ENCODE peak calls at places on chromosomes 6 and 20, in eight cellular contexts. J, S, I, Y, V, M, G and P are unnamed samples.

GRCh38 chr6:11769816-11770545 is 8.6 kb downstream of the ADTRP start:
- DNase-seq in M (no peak), I (no peak), S (no peak), Y (no peak), V (no peak), G (no peak), J (no peak), P (no peak)

GRCh38 chr6:40148882-40149573 is 214.8 kb upstream of the MOCS1 start:
- DNase-seq in J (no peak), G (no peak), M (no peak), Y (no peak), S (no peak), I (no peak), V (no peak), P (no peak)

GRCh38 chr20:60477958-60478357 is 519.7 kb downstream of the CDH26 start:
- DNase-seq in I (no peak), Y (no peak), S (no peak), J (no peak), G (no peak), M (no peak), V (peak; percentile 69), P (no peak)

GRCh38 chr20:62020935-62021701 is 44.6 kb downstream of the TAF4 start:
- DNase-seq in M (peak; percentile 76), S (no peak), I (no peak), Y (no peak), J (no peak), V (peak; percentile 82), G (no peak), P (peak; percentile 69)

GRCh38 chr6:33846226-33846625 is 42.4 kb upstream of the MLN start:
- DNase-seq in G (no peak), S (no peak), V (no peak), Y (peak; percentile 13), J (no peak), M (no peak), I (no peak), P (no peak)

GRCh38 chr6:56594699-56595098 is 48.0 kb downstream of the DST start:
- DNase-seq in Y (no peak), V (no peak), S (no peak), J (no peak), M (peak; percentile 27), G (no peak), I (peak; percentile 31), P (no peak)

GRCh38 chr6:43009124-43009523 is 4.6 kb downstream of the MEA1 start:
- DNase-seq in Y (peak; percentile 31), I (peak; percentile 19), J (peak; percentile 41), G (no peak), S (peak; percentile 35), M (peak; percentile 23), V (no peak), P (no peak)

GRCh38 chr6:144110210-144110609 is 14.8 kb upstream of the SF3B5 start:
- DNase-seq in Y (no peak), S (no peak), J (no peak), M (no peak), V (no peak), I (no peak), G (no peak), P (no peak)

GRCh38 chr6:32627831-32628230 is 9.4 kb upstream of the HLA-DQA1 start:
- DNase-seq in V (peak; percentile 47), I (no peak), S (peak; percentile 34), Y (no peak), G (no peak), M (no peak), J (no peak), P (no peak)

GRCh38 chr6:36019167-36019566 is 5.3 kb downstream of the SLC26A8 start:
- DNase-seq in S (no peak), V (no peak), I (no peak), M (no peak), J (no peak), Y (no peak), G (no peak), P (no peak)

GRCh38 chr20:22863881-22864280 is 171.2 kb upstream of the SSTR4 start:
- DNase-seq in S (no peak), V (no peak), I (no peak), J (no peak), G (no peak), M (no peak), Y (no peak), P (no peak)

GRCh38 chr6:71822626-71823025 is 63.7 kb upstream of the RIMS1 start:
- DNase-seq in J (no peak), V (no peak), S (no peak), Y (no peak), G (no peak), I (no peak), M (no peak), P (no peak)

GRCh38 chr6:169820358-169820757 is 68.9 kb downstream of the ERMARD start:
- DNase-seq in S (no peak), M (no peak), G (no peak), V (no peak), J (no peak), I (no peak), Y (no peak), P (no peak)

GRCh38 chr6:37257634-37258404 is at the start of the genes TBC1D22B and TMEM217:
- DNase-seq in Y (peak; percentile 92), S (peak; percentile 96), J (peak; percentile 98), I (peak; percentile 93), V (peak; percentile 96), G (peak; percentile 83), M (peak; percentile 98), P (peak; percentile 96)

GRCh38 chr20:14860410-14860814 is 523.0 kb upstream of the FLRT3 start:
- DNase-seq in Y (no peak), V (no peak), G (no peak), J (no peak), I (no peak), S (no peak), M (no peak), P (no peak)

GRCh38 chr6:116057766-116058165 is 2.9 kb downstream of the FRK start:
- DNase-seq in S (no peak), V (no peak), G (no peak), J (no peak), I (no peak), Y (no peak), M (no peak), P (no peak)

GRCh38 chr6:43738267-43738676 is 31.7 kb upstream of the VEGFA start:
- DNase-seq in V (no peak), J (no peak), G (no peak), I (no peak), Y (no peak), S (no peak), M (no peak), P (no peak)

GRCh38 chr20:7924692-7925091 is 15.6 kb downstream of the HAO1 start:
- DNase-seq in Y (peak; percentile 93), M (no peak), S (no peak), G (peak; percentile 60), V (no peak), J (peak; percentile 80), I (no peak), P (no peak)

GRCh38 chr20:9573598-9573997 is 59.2 kb downstream of the LAMP5 start:
- DNase-seq in S (no peak), V (no peak), J (no peak), G (no peak), M (no peak), Y (no peak), I (no peak), P (no peak)

GRCh38 chr20:15045246-15045645 is 707.8 kb upstream of the FLRT3 start:
- DNase-seq in J (peak; percentile 60), Y (no peak), M (peak; percentile 20), S (no peak), V (peak; percentile 72), I (no peak), G (no peak), P (peak; percentile 86)

GRCh38 chr6:22110042-22110441 is 186.8 kb downstream of the PRL start:
- DNase-seq in G (no peak), J (no peak), V (no peak), Y (no peak), S (no peak), M (no peak), I (no peak), P (no peak)

GRCh38 chr6:113082691-113083090 is 735.6 kb downstream of the RFPL4B start:
- DNase-seq in J (no peak), M (no peak), Y (peak; percentile 20), V (no peak), S (no peak), G (no peak), I (no peak), P (no peak)

GRCh38 chr6:53544050-53544499 is 826 bp downstream of the GCLC start:
- DNase-seq in G (no peak), Y (no peak), J (peak; percentile 56), I (no peak), M (no peak), V (no peak), S (no peak), P (no peak)

GRCh38 chr6:153538491-153538890 is 407.4 kb upstream of the RGS17 start:
- DNase-seq in Y (no peak), S (no peak), J (no peak), M (no peak), V (no peak), I (no peak), G (no peak), P (no peak)

GRCh38 chr6:80280258-80281010 is 174.0 kb downstream of the BCKDHB start:
- DNase-seq in J (no peak), Y (peak; percentile 28), G (no peak), I (no peak), M (no peak), S (no peak), V (no peak), P (no peak)